ENCODE peak calls at places on chromosomes 7 and 10, in nine cellular contexts. E, K, G, Y, D, N, P, L and R are unnamed samples.

GRCh38 chr10:31059323-31059722 is 27.7 kb upstream of the ZNF438 start:
- DNase-seq in E (no peak), K (no peak), G (no peak), Y (no peak), D (no peak), N (no peak), P (no peak), L (no peak), R (no peak)

GRCh38 chr7:105426606-105427146 is 38.0 kb upstream of the SRPK2 start:
- DNase-seq in E (no peak), K (no peak), G (no peak), Y (no peak), D (no peak), N (no peak), P (no peak), L (no peak), R (no peak)

GRCh38 chr10:79230563-79231249 is 116.6 kb upstream of the PPIF start:
- DNase-seq in E (no peak), K (no peak), G (peak), Y (no peak), D (no peak), N (no peak), P (no peak), L (no peak), R (no peak)

GRCh38 chr7:32761451-32762320 is 129.9 kb downstream of the KBTBD2 start:
- DNase-seq in E (no peak), K (no peak), G (no peak), Y (no peak), D (no peak), N (no peak), P (no peak), L (no peak), R (no peak)

GRCh38 chr10:33153266-33153967 is 181.1 kb downstream of the NRP1 start:
- DNase-seq in E (no peak), K (no peak), G (no peak), Y (no peak), D (no peak), N (no peak), P (no peak), L (no peak), R (no peak)

GRCh38 chr7:128904381-128905197 is 5.9 kb downstream of the KCP start:
- DNase-seq in E (peak), K (peak), G (peak), Y (no peak), D (no peak), N (no peak), P (no peak), L (peak), R (peak)

GRCh38 chr7:2621061-2621828 is 10.5 kb upstream of the TTYH3 start:
- DNase-seq in E (peak), K (peak), G (peak), Y (no peak), D (no peak), N (no peak), P (no peak), L (no peak), R (no peak)

GRCh38 chr10:96565774-96566173 is 21.0 kb downstream of the TM9SF3 start:
- DNase-seq in E (peak), K (peak), G (no peak), Y (no peak), D (no peak), N (no peak), P (no peak), L (no peak), R (peak)

GRCh38 chr10:95818663-95819062 is 62.7 kb downstream of the ENTPD1 start:
- DNase-seq in E (peak), K (peak), G (no peak), Y (no peak), D (no peak), N (no peak), P (peak), L (no peak), R (peak)